ENCODE peak calls at places on chromosomes 13 and 19, in ten cellular contexts. P is thoracic aorta, Y is A549, V is dorsolateral prefrontal cortex, W is hepatocyte, Z is endodermal cell, B is AG04450, F is stomach, E is IMR-90, X is prostate gland. K is an unnamed sample.
A peak's percentile ranks its signal among the peaks of the same experiment; 100 is the strongest.

GRCh38 chr19:4579389-4579788 is 19.9 kb upstream of the SEMA6B start:
- DNase-seq in W (no peak), Y (no peak), P (no peak), V (no peak), X (no peak), E (no peak), B (no peak), Z (peak; percentile 42), F (no peak), K (no peak)

GRCh38 chr13:49641810-49642291 is 13.5 kb downstream of the ARL11 start:
- DNase-seq in X (no peak), P (no peak), V (no peak), Z (no peak), F (no peak), B (peak; percentile 61), E (peak; percentile 88), Y (no peak), W (peak; percentile 35), K (peak; percentile 71)

GRCh38 chr13:20550799-20551198 is 16.2 kb upstream of the IFT88 start:
- DNase-seq in P (no peak), F (no peak), B (no peak), V (no peak), W (no peak), Z (no peak), E (no peak), Y (no peak), X (no peak), K (no peak)

GRCh38 chr13:112732679-112733078 is 42.8 kb downstream of the ATP11A start:
- DNase-seq in P (no peak), V (no peak), Z (no peak), F (no peak), X (no peak), B (no peak), Y (no peak), W (no peak), E (no peak), K (no peak)

GRCh38 chr19:17830567-17831418 is 9.5 kb upstream of the INSL3 start:
- DNase-seq in W (peak; percentile 90), B (no peak), P (no peak), F (peak; percentile 90), X (peak; percentile 71), E (peak; percentile 67), V (peak; percentile 55), Z (peak; percentile 99), Y (peak; percentile 91), K (no peak)

GRCh38 chr19:23557381-23557780 is 129.6 kb downstream of the ZNF675 start:
- DNase-seq in Y (no peak), Z (no peak), B (no peak), E (no peak), V (no peak), F (no peak), W (no peak), P (no peak), X (no peak), K (no peak)

GRCh38 chr19:6732803-6733337 is 4.5 kb downstream of the GPR108 start:
- DNase-seq in Z (no peak), E (no peak), P (no peak), V (no peak), F (no peak), Y (no peak), X (no peak), B (no peak), W (no peak), K (no peak)

GRCh38 chr19:51016798-51017683 is 2.5 kb downstream of the KLK10 start:
- DNase-seq in E (peak; percentile 16), X (peak; percentile 74), V (peak; percentile 79), W (peak; percentile 69), Z (peak; percentile 95), F (peak; percentile 77), Y (peak; percentile 87), P (no peak), B (no peak), K (no peak)

GRCh38 chr19:55406869-55407624 is 541 bp downstream of the UBE2S start:
- DNase-seq in X (no peak), B (no peak), F (peak; percentile 46), W (peak; percentile 63), Z (peak; percentile 45), V (no peak), E (no peak), Y (no peak), P (no peak), K (no peak)

GRCh38 chr13:64471916-64472315 is 2758.2 kb downstream of the PCDH9 start:
- DNase-seq in X (no peak), W (peak; percentile 37), P (no peak), Z (no peak), Y (peak; percentile 59), B (peak; percentile 11), E (peak; percentile 60), V (no peak), F (no peak), K (no peak)

GRCh38 chr19:48752511-48753365 is at the start of gene FUT1:
- DNase-seq in F (peak; percentile 95), E (no peak), Y (no peak), W (peak; percentile 92), X (peak; percentile 89), Z (peak; percentile 98), V (no peak), P (no peak), B (no peak), K (peak; percentile 37)

DNA sequence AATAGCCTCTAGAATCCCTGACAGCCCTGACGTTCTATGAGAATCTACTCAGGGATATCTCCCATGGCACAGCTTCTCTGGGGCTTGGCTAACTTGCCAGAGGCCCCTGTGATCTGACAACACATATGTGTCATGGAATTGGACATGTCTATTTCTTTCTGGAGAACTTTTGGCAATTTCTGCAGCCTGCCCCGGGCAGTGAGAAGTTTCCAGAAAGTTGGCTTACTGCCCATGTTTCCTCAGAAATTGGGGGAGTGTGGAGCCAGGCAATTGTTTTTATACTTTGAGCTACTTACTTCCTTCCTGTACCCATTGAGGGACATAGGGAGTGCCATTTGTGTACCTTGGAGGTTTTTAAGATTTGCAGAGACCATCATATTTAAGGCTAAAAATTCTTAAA is 98.9 kb downstream of the FLT1 start:
- DNase-seq in Z (no peak), X (no peak), E (no peak), F (no peak), P (no peak), W (no peak), V (no peak), Y (no peak), B (no peak), K (no peak)
- H3K27ac ChIP-seq in Z (no peak overlapping the region), X (no peak overlapping the region), E (no peak overlapping the region), F (no peak overlapping the region), P (no peak overlapping the region), W (no peak overlapping the region), V (no peak overlapping the region), Y (no peak overlapping the region), B (no peak overlapping the region), K (no peak overlapping the region)

GRCh38 chr19:53980553-53981407 is 10.7 kb upstream of the CACNG6 start:
- DNase-seq in E (peak; percentile 19), X (no peak), W (peak; percentile 67), Z (peak; percentile 94), Y (peak; percentile 99), B (no peak), P (no peak), F (no peak), V (no peak), K (no peak)
- H3K4me3 ChIP-seq in E (peak overlapping the region; percentile 6), X (peak overlapping the region; percentile 11), W (no peak overlapping the region), Z (peak overlapping the region; percentile 83), Y (peak overlapping the region; percentile 69), B (peak overlapping the region; percentile 53), P (peak overlapping the region; percentile 47), F (peak overlapping the region; percentile 41), V (no peak overlapping the region), K (no peak overlapping the region)

GRCh38 chr13:105278797-105279425 is 1256.6 kb downstream of the EFNB2 start:
- DNase-seq in V (no peak), E (no peak), W (peak; percentile 34), P (no peak), Z (peak; percentile 77), Y (no peak), F (no peak), X (no peak), B (no peak), K (no peak)

GRCh38 chr13:105276571-105276970 is 1258.9 kb downstream of the EFNB2 start:
- DNase-seq in E (no peak), B (no peak), F (no peak), P (no peak), X (no peak), Y (no peak), V (no peak), Z (no peak), W (no peak), K (no peak)

GRCh38 chr13:105272660-105273631 is 1262.5 kb downstream of the EFNB2 start:
- DNase-seq in W (no peak), Z (no peak), Y (no peak), P (no peak), F (no peak), B (no peak), E (no peak), X (no peak), V (no peak), K (no peak)

DNA sequence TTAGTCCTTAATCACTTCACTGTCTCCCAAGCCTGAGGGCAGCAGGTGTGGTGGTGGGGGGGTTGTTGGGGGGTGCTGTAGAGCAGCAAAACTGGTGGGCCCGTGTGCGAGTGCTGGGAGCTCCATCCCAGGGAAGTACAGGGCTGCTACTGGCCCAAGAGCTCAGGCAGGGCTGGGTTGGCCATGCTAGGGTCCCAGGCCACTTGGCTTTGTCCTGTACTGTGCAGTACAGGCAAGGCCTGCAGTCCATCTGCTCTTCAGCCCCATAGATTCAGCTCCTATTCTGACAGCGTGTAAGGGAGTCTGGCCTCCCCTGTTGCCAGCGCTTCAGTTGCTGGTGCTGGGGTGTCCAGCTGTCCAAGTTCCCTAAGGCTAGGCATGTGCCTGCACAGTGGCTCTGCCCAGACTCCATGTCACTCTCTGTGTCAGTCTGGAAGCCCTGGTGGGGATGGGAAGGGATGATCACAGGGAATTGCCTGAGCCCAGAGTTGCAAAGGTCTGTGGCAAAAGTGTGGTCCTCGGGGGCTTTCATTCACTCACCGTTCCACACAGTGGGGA is 1261.7 kb downstream of the EFNB2 start:
- DNase-seq in F (no peak), P (no peak), Y (no peak), B (no peak), E (no peak), W (no peak), X (no peak), V (no peak), Z (no peak), K (no peak)
- H3K27ac ChIP-seq in F (no peak overlapping the region), P (no peak overlapping the region), Y (no peak overlapping the region), B (no peak overlapping the region), E (no peak overlapping the region), W (no peak overlapping the region), X (no peak overlapping the region), V (no peak overlapping the region), Z (peak overlapping the region; percentile 41), K (no peak overlapping the region)

GRCh38 chr19:44890366-44891015 is 563 bp upstream of the TOMM40 start:
- DNase-seq in Z (peak; percentile 100), B (peak; percentile 99), V (no peak), F (no peak), Y (peak; percentile 100), E (peak; percentile 100), X (peak; percentile 100), P (peak; percentile 86), W (peak; percentile 98), K (peak; percentile 100)
- H3K4me3 ChIP-seq in Z (peak overlapping the region; percentile 85), B (peak overlapping the region; percentile 65), V (peak overlapping the region; percentile 62), F (peak overlapping the region; percentile 95), Y (peak overlapping the region; percentile 46), E (peak overlapping the region; percentile 49), X (peak overlapping the region; percentile 52), P (peak overlapping the region; percentile 86), W (peak overlapping the region; percentile 15), K (peak overlapping the region; percentile 54)